ENCODE peak calls at places on chromosome 19, in four cellular contexts. One of them, this sample, is unnamed.

GRCh38 chr19:34504809-34505291 is 23.3 kb downstream of the WTIP start:
- DNase-seq in esophagus squamous epithelium: no peak
- DNase-seq in uterus: no peak
- DNase-seq in mammary epithelial cell: no peak
- DNase-seq in this sample: no peak

GRCh38 chr19:31214086-31214485 is 135.2 kb downstream of the TSHZ3 start:
- DNase-seq in uterus: peak; percentile 49
- DNase-seq in esophagus squamous epithelium: peak; percentile 45
- DNase-seq in mammary epithelial cell: peak; percentile 99
- DNase-seq in this sample: no peak

GRCh38 chr19:32469796-32470195 is 64.2 kb downstream of the DPY19L3 start:
- DNase-seq in uterus: no peak
- DNase-seq in esophagus squamous epithelium: no peak
- DNase-seq in mammary epithelial cell: no peak
- DNase-seq in this sample: no peak

GRCh38 chr19:10289167-10289835 is 451 bp upstream of the ICAM5 start:
- DNase-seq in uterus: no peak
- DNase-seq in mammary epithelial cell: no peak
- DNase-seq in esophagus squamous epithelium: no peak
- DNase-seq in this sample: no peak

GRCh38 chr19:16367269-16367683 is 42.6 kb downstream of the KLF2 start:
- DNase-seq in mammary epithelial cell: no peak
- DNase-seq in uterus: no peak
- DNase-seq in esophagus squamous epithelium: no peak
- DNase-seq in this sample: no peak

GRCh38 chr19:35346193-35347052 is 1.3 kb upstream of the FFAR1 start:
- DNase-seq in uterus: no peak
- DNase-seq in mammary epithelial cell: peak; percentile 17
- DNase-seq in esophagus squamous epithelium: no peak
- DNase-seq in this sample: peak; percentile 69

GRCh38 chr19:57110592-57111328 is 9.0 kb upstream of the USP29 start:
- DNase-seq in uterus: no peak
- DNase-seq in esophagus squamous epithelium: no peak
- DNase-seq in mammary epithelial cell: no peak
- DNase-seq in this sample: no peak

GRCh38 chr19:18205180-18205915 is 1.5 kb upstream of the RAB3A start:
- DNase-seq in uterus: peak; percentile 91
- DNase-seq in mammary epithelial cell: peak; percentile 32
- DNase-seq in esophagus squamous epithelium: no peak
- DNase-seq in this sample: peak; percentile 91

GRCh38 chr19:54209748-54210494 is 9.3 kb downstream of the RPS9 start:
- DNase-seq in mammary epithelial cell: peak; percentile 92
- DNase-seq in uterus: peak; percentile 83
- DNase-seq in esophagus squamous epithelium: no peak
- DNase-seq in this sample: no peak
- H3K27ac ChIP-seq in mammary epithelial cell: peak overlapping the region; percentile 14
- H3K27ac ChIP-seq in uterus: peak overlapping the region; percentile 63
- H3K27ac ChIP-seq in esophagus squamous epithelium: peak overlapping the region; percentile 87
- H3K27ac ChIP-seq in this sample: peak overlapping the region; percentile 69

DNA sequence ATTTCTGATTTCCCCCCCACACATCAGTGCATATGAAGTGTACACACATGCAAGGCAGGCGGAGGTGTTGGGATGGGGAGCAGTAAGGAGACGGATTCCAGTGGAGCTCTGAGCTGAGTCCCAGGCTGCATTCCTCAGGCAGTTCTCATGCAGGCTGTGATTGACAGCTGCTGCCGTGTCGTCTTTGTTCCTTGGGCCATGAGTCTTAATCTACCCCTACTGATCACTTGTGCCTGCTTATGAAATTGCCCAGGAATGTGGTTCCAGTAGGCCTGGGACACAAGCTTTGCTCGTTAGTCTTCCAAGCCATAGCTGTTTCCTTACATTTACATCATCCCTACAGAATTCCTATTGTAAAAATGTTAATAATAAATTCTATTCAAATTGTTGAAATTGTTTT is 1241.9 kb downstream of the UQCRFS1 start:
- DNase-seq in uterus: no peak
- DNase-seq in esophagus squamous epithelium: no peak
- DNase-seq in mammary epithelial cell: no peak
- DNase-seq in this sample: no peak
- TF ChIP-seq CTCF in uterus: no peak
- TF ChIP-seq CTCF in esophagus squamous epithelium: no peak
- TF ChIP-seq CTCF in mammary epithelial cell: no peak
- TF ChIP-seq CTCF in this sample: no peak

DNA sequence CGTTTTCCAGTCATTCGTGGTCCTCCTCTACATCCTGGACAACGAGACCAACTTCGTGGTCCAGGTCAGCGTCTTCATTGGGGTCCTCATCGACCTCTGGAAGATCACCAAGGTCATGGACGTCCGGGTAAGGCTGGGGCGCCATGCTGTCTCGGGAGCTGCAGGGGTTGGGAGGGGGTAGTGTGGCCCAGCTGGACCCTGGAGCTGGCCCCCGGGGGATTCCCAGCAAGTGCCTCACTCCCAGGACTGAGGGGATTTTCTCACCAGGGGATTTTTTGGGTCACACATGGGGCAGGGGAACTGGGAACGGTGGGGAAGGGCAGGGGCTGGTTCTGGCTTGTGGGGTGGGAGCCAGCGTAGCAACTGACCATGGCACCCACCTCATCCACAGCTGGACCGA is 10.8 kb upstream of the RELB start:
- DNase-seq in esophagus squamous epithelium: no peak
- DNase-seq in uterus: no peak
- DNase-seq in mammary epithelial cell: no peak
- DNase-seq in this sample: no peak
- H3K27ac ChIP-seq in esophagus squamous epithelium: no peak overlapping the region
- H3K27ac ChIP-seq in uterus: no peak overlapping the region
- H3K27ac ChIP-seq in mammary epithelial cell: no peak overlapping the region
- H3K27ac ChIP-seq in this sample: no peak overlapping the region

GRCh38 chr19:6793411-6793810 is 20.9 kb downstream of the VAV1 start:
- DNase-seq in uterus: no peak
- DNase-seq in mammary epithelial cell: no peak
- DNase-seq in esophagus squamous epithelium: no peak
- DNase-seq in this sample: no peak
- TF ChIP-seq CTCF in uterus: no peak
- TF ChIP-seq CTCF in mammary epithelial cell: no peak
- TF ChIP-seq CTCF in esophagus squamous epithelium: no peak
- TF ChIP-seq CTCF in this sample: no peak

GRCh38 chr19:47581605-47582319 is 8.8 kb upstream of the ZNF541 start:
- DNase-seq in mammary epithelial cell: peak; percentile 51
- DNase-seq in uterus: no peak
- DNase-seq in esophagus squamous epithelium: no peak
- DNase-seq in this sample: no peak
- H3K27ac ChIP-seq in mammary epithelial cell: no peak overlapping the region
- H3K27ac ChIP-seq in uterus: peak overlapping the region; percentile 37
- H3K27ac ChIP-seq in esophagus squamous epithelium: peak overlapping the region; percentile 81
- H3K27ac ChIP-seq in this sample: no peak overlapping the region

DNA sequence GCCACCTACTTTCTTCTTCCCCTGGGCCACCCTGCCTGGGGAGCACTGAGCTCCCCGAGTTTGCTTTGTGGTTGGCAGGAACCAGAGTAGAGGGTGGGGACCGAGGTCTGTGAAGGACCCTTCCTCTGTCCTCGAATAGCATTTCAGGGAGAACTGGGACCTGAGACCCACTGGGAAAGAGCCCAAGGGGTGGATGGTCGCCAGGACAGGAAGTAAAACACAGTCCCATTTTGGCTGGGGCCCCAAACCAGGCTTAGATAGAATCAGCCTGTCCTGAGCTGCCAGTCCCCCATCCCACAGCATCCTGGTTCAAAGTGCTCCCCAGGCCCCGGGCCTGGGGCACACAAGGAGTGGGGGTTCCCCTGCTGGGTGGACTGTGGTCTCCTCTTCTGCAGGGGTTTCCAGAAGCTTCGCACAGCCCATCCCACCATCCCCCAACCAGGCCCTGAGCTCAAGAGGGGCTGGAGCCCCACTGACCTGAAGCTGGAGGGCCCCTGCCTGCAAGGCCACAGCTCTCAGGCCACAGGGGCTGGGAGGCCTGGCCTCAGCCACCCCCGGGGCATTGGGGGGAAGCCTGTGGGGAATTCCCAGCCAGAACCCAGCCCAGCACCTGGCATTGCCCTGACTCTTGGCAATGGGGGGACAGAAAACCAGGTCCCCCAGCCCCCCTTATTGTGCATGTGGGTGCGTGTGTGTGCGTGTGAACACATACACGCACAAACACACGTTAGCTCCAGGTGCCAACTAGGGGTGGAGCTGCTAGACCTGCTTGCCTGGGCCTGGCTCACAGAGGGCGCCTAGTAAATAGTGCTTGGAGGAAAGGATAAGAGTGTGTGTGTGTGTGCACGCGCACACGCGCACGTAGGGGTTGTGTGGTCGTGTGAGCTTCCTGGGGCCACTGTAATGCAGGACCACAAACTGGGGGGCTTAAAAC is 994 bp upstream of the MKNK2 start:
- DNase-seq in mammary epithelial cell: no peak
- DNase-seq in esophagus squamous epithelium: no peak
- DNase-seq in uterus: peak; percentile 73
- DNase-seq in this sample: no peak
- TF ChIP-seq CTCF in mammary epithelial cell: no peak
- TF ChIP-seq CTCF in esophagus squamous epithelium: no peak
- TF ChIP-seq CTCF in uterus: no peak
- TF ChIP-seq CTCF in this sample: no peak

DNA sequence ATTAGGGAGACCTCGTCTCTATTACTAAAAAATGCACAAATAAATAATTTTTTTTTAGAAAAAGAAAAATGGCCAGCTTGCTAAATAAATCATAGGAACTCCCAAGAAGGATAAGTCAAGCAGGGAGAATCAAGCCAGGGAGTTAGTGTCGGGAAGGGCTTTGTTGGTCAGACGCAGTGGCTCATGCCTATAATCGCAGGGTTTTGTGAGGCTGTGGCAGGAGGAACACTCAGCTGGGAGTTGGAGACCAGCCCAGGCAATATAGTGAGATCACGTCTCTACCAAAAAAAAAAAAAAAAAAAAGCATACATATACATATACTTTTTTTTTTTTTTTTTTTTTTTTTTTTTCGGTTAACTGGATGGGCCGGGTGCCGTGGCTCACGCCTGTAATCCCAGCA is 9.0 kb downstream of the NACC1 start:
- DNase-seq in esophagus squamous epithelium: no peak
- DNase-seq in mammary epithelial cell: no peak
- DNase-seq in uterus: no peak
- DNase-seq in this sample: no peak
- H3K27ac ChIP-seq in esophagus squamous epithelium: no peak overlapping the region
- H3K27ac ChIP-seq in mammary epithelial cell: no peak overlapping the region
- H3K27ac ChIP-seq in uterus: no peak overlapping the region
- H3K27ac ChIP-seq in this sample: no peak overlapping the region

DNA sequence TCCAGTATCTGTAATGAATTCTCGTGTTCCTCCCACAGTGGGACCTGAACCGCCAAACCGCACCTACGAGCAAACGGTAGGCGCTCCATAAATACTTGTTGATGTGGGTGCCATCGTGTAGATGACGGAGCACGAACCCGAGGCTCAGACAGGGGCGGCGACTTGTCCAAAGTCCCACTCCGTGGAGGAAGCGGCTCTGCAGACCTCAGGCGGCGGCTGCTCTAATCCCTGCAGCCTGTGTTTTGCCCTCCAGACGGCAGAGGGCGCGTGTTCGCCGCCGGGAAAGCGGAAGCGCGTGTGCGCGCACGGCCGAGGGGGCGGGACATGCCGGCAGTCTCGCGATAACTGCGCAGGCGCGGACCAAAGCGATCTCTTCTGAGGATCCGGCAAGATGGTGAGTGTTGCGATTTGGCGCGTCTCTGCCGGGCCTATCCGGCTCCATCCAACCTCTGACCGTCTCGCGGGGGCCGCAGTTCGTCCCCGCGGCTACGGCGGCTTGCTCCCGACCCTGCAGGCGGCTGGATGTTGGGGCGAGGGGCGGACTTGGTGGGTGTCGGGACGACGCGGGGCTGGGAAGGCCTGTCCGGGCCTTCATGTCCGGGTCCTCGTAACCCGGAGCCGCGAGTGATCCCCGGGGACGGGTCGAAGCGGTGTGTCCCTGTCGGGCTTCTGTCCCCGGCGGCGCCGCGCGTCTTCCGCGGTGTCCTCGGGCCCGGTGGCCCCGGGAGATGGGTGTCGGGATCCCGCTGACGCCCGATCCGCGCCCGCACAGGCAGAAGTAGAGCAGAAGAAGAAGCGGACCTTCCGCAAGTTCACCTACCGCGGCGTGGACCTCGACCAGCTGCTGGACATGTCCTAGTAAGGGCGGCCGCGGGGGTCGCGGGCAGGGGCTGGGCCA is at the start of gene RPS15:
- DNase-seq in esophagus squamous epithelium: peak; percentile 49
- DNase-seq in mammary epithelial cell: peak; percentile 91
- DNase-seq in uterus: peak; percentile 93
- DNase-seq in this sample: peak; percentile 95
- TF ChIP-seq CTCF in esophagus squamous epithelium: peak; percentile 99
- TF ChIP-seq CTCF in mammary epithelial cell: peak; percentile 95
- TF ChIP-seq CTCF in uterus: peak; percentile 99
- TF ChIP-seq CTCF in this sample: peak; percentile 90

GRCh38 chr19:41920878-41921277 is 7.4 kb downstream of the ERFL start:
- DNase-seq in uterus: no peak
- DNase-seq in mammary epithelial cell: no peak
- DNase-seq in esophagus squamous epithelium: no peak
- DNase-seq in this sample: no peak
- H3K27ac ChIP-seq in uterus: no peak overlapping the region
- H3K27ac ChIP-seq in mammary epithelial cell: no peak overlapping the region
- H3K27ac ChIP-seq in esophagus squamous epithelium: no peak overlapping the region
- H3K27ac ChIP-seq in this sample: no peak overlapping the region

GRCh38 chr19:621819-622218 is 11.5 kb downstream of the POLRMT start:
- DNase-seq in mammary epithelial cell: no peak
- DNase-seq in esophagus squamous epithelium: no peak
- DNase-seq in uterus: no peak
- DNase-seq in this sample: no peak

GRCh38 chr19:618247-618619 is 15.1 kb downstream of the POLRMT start:
- DNase-seq in mammary epithelial cell: no peak
- DNase-seq in uterus: no peak
- DNase-seq in esophagus squamous epithelium: no peak
- DNase-seq in this sample: no peak

GRCh38 chr19:618674-619285 is 14.6 kb downstream of the POLRMT start:
- DNase-seq in esophagus squamous epithelium: no peak
- DNase-seq in mammary epithelial cell: no peak
- DNase-seq in uterus: no peak
- DNase-seq in this sample: no peak

GRCh38 chr19:619286-620002 is 13.9 kb downstream of the POLRMT start:
- DNase-seq in uterus: no peak
- DNase-seq in mammary epithelial cell: no peak
- DNase-seq in esophagus squamous epithelium: no peak
- DNase-seq in this sample: no peak

GRCh38 chr19:620166-620862 is 13.0 kb downstream of the POLRMT start:
- DNase-seq in uterus: no peak
- DNase-seq in mammary epithelial cell: no peak
- DNase-seq in esophagus squamous epithelium: no peak
- DNase-seq in this sample: no peak
- TF ChIP-seq CTCF in uterus: no peak
- TF ChIP-seq CTCF in mammary epithelial cell: no peak
- TF ChIP-seq CTCF in esophagus squamous epithelium: no peak
- TF ChIP-seq CTCF in this sample: no peak

This sample was measured in coronary artery.